ENCODE peak calls at places on chromosomes 5 and 9, in eight cellular contexts. One of them, this sample, is unnamed. For H3K36me3 and H3K4me1, the result is how much of the 10 kb centered on the place peaks cover.

GRCh38 chr5:108122701-108123100 is 259.2 kb downstream of the FBXL17 start:
- DNase-seq in SJSA1: no peak
- DNase-seq in GM23248: peak
- DNase-seq in cardiac muscle cell: no peak
- DNase-seq in lower lobe of right lung: no peak
- DNase-seq in mammary epithelial cell: no peak
- DNase-seq in thyroid gland: no peak
- DNase-seq in uterus: no peak
- DNase-seq in this sample: no peak

GRCh38 chr5:173643964-173644363 is 27.5 kb upstream of the BOD1 start:
- DNase-seq in SJSA1: no peak
- DNase-seq in lower lobe of right lung: no peak
- DNase-seq in uterus: peak
- DNase-seq in thyroid gland: peak
- DNase-seq in GM23248: no peak
- DNase-seq in cardiac muscle cell: peak
- DNase-seq in mammary epithelial cell: no peak
- DNase-seq in this sample: peak

GRCh38 chr5:31192442-31192841 is 1.0 kb upstream of the CDH6 start:
- DNase-seq in uterus: no peak
- DNase-seq in lower lobe of right lung: no peak
- DNase-seq in mammary epithelial cell: no peak
- DNase-seq in thyroid gland: no peak
- DNase-seq in cardiac muscle cell: no peak
- DNase-seq in GM23248: no peak
- DNase-seq in SJSA1: no peak
- DNase-seq in this sample: no peak

GRCh38 chr5:41763096-41763495 is 107.1 kb downstream of the OXCT1 start:
- DNase-seq in lower lobe of right lung: no peak
- DNase-seq in GM23248: peak
- DNase-seq in uterus: no peak
- DNase-seq in cardiac muscle cell: peak
- DNase-seq in SJSA1: no peak
- DNase-seq in mammary epithelial cell: peak
- DNase-seq in thyroid gland: no peak
- DNase-seq in this sample: no peak

GRCh38 chr5:43041669-43042175 is 1.6 kb upstream of the ANXA2R start:
- DNase-seq in uterus: peak
- DNase-seq in thyroid gland: peak
- DNase-seq in lower lobe of right lung: peak
- DNase-seq in mammary epithelial cell: peak
- DNase-seq in GM23248: peak
- DNase-seq in SJSA1: peak
- DNase-seq in cardiac muscle cell: peak
- DNase-seq in this sample: no peak

GRCh38 chr9:16154570-16155078 is 601.8 kb downstream of the CCDC171 start:
- DNase-seq in cardiac muscle cell: peak
- DNase-seq in SJSA1: no peak
- DNase-seq in uterus: no peak
- DNase-seq in mammary epithelial cell: no peak
- DNase-seq in GM23248: peak
- DNase-seq in thyroid gland: peak
- DNase-seq in lower lobe of right lung: no peak
- DNase-seq in this sample: peak

GRCh38 chr5:130011986-130012385 is 107.7 kb downstream of the CHSY3 start:
- DNase-seq in SJSA1: no peak
- DNase-seq in cardiac muscle cell: no peak
- DNase-seq in lower lobe of right lung: no peak
- DNase-seq in thyroid gland: no peak
- DNase-seq in mammary epithelial cell: no peak
- DNase-seq in GM23248: no peak
- DNase-seq in uterus: no peak
- DNase-seq in this sample: no peak

GRCh38 chr9:116605904-116606341 is 81.2 kb upstream of the TRIM32 start:
- DNase-seq in SJSA1: no peak
- DNase-seq in uterus: peak
- DNase-seq in lower lobe of right lung: no peak
- DNase-seq in mammary epithelial cell: no peak
- DNase-seq in GM23248: peak
- DNase-seq in thyroid gland: peak
- DNase-seq in cardiac muscle cell: peak
- DNase-seq in this sample: no peak

GRCh38 chr5:38078161-38078560 is 180.2 kb upstream of the EGFLAM start:
- DNase-seq in SJSA1: no peak
- DNase-seq in cardiac muscle cell: peak
- DNase-seq in GM23248: peak
- DNase-seq in lower lobe of right lung: no peak
- DNase-seq in mammary epithelial cell: peak
- DNase-seq in uterus: no peak
- DNase-seq in thyroid gland: no peak
- DNase-seq in this sample: no peak

GRCh38 chr5:110917161-110917875 is 154.2 kb upstream of the TSLP start:
- DNase-seq in GM23248: peak
- DNase-seq in SJSA1: no peak
- DNase-seq in uterus: no peak
- DNase-seq in lower lobe of right lung: no peak
- DNase-seq in mammary epithelial cell: no peak
- DNase-seq in thyroid gland: no peak
- DNase-seq in cardiac muscle cell: peak
- DNase-seq in this sample: no peak

GRCh38 chr5:180294401-180294800 is 2.5 kb upstream of the MAPK9 start:
- DNase-seq in mammary epithelial cell: no peak
- DNase-seq in SJSA1: no peak
- DNase-seq in uterus: no peak
- DNase-seq in thyroid gland: no peak
- DNase-seq in GM23248: no peak
- DNase-seq in lower lobe of right lung: no peak
- DNase-seq in cardiac muscle cell: no peak
- DNase-seq in this sample: no peak

GRCh38 chr5:66587771-66588170 is 8.4 kb upstream of the MAST4 start:
- DNase-seq in GM23248: no peak
- DNase-seq in uterus: no peak
- DNase-seq in cardiac muscle cell: no peak
- DNase-seq in SJSA1: no peak
- DNase-seq in mammary epithelial cell: no peak
- DNase-seq in lower lobe of right lung: no peak
- DNase-seq in thyroid gland: no peak
- DNase-seq in this sample: no peak

GRCh38 chr5:180832638-180833068 is 28.4 kb downstream of the ZFP62 start:
- DNase-seq in lower lobe of right lung: no peak
- DNase-seq in thyroid gland: no peak
- DNase-seq in SJSA1: no peak
- DNase-seq in mammary epithelial cell: no peak
- DNase-seq in cardiac muscle cell: no peak
- DNase-seq in uterus: no peak
- DNase-seq in GM23248: peak
- DNase-seq in this sample: no peak

GRCh38 chr5:81537905-81538535 is 144.1 kb upstream of the ACOT12 start:
- DNase-seq in lower lobe of right lung: no peak
- DNase-seq in mammary epithelial cell: no peak
- DNase-seq in uterus: no peak
- DNase-seq in GM23248: no peak
- DNase-seq in cardiac muscle cell: no peak
- DNase-seq in thyroid gland: no peak
- DNase-seq in SJSA1: no peak
- DNase-seq in this sample: no peak

GRCh38 chr5:84191296-84191695 is 193.4 kb downstream of the EDIL3 start:
- DNase-seq in lower lobe of right lung: no peak
- DNase-seq in uterus: no peak
- DNase-seq in GM23248: no peak
- DNase-seq in cardiac muscle cell: peak
- DNase-seq in thyroid gland: no peak
- DNase-seq in mammary epithelial cell: no peak
- DNase-seq in SJSA1: no peak
- DNase-seq in this sample: no peak

GRCh38 chr5:173535976-173536639 is 80.3 kb downstream of the BOD1 start:
- DNase-seq in thyroid gland: no peak
- DNase-seq in uterus: no peak
- DNase-seq in lower lobe of right lung: no peak
- DNase-seq in mammary epithelial cell: no peak
- DNase-seq in SJSA1: no peak
- DNase-seq in cardiac muscle cell: no peak
- DNase-seq in GM23248: peak
- DNase-seq in this sample: no peak

GRCh38 chr5:66551338-66551737 is 44.9 kb upstream of the MAST4 start:
- DNase-seq in thyroid gland: no peak
- DNase-seq in SJSA1: no peak
- DNase-seq in mammary epithelial cell: no peak
- DNase-seq in lower lobe of right lung: no peak
- DNase-seq in uterus: no peak
- DNase-seq in GM23248: no peak
- DNase-seq in cardiac muscle cell: no peak
- DNase-seq in this sample: no peak

GRCh38 chr9:136497916-136498695 is 15.3 kb upstream of the SEC16A start:
- DNase-seq in lower lobe of right lung: no peak
- DNase-seq in uterus: no peak
- DNase-seq in thyroid gland: no peak
- DNase-seq in SJSA1: no peak
- DNase-seq in mammary epithelial cell: no peak
- DNase-seq in cardiac muscle cell: no peak
- DNase-seq in GM23248: no peak
- DNase-seq in this sample: no peak
- H3K36me3 ChIP-seq in lower lobe of right lung: half or more
- H3K36me3 ChIP-seq in uterus: under half
- H3K36me3 ChIP-seq in thyroid gland: half or more
- H3K36me3 ChIP-seq in SJSA1: under half
- H3K36me3 ChIP-seq in mammary epithelial cell: under half
- H3K36me3 ChIP-seq in cardiac muscle cell: under half
- H3K36me3 ChIP-seq in GM23248: under half
- H3K36me3 ChIP-seq in this sample: half or more

DNA sequence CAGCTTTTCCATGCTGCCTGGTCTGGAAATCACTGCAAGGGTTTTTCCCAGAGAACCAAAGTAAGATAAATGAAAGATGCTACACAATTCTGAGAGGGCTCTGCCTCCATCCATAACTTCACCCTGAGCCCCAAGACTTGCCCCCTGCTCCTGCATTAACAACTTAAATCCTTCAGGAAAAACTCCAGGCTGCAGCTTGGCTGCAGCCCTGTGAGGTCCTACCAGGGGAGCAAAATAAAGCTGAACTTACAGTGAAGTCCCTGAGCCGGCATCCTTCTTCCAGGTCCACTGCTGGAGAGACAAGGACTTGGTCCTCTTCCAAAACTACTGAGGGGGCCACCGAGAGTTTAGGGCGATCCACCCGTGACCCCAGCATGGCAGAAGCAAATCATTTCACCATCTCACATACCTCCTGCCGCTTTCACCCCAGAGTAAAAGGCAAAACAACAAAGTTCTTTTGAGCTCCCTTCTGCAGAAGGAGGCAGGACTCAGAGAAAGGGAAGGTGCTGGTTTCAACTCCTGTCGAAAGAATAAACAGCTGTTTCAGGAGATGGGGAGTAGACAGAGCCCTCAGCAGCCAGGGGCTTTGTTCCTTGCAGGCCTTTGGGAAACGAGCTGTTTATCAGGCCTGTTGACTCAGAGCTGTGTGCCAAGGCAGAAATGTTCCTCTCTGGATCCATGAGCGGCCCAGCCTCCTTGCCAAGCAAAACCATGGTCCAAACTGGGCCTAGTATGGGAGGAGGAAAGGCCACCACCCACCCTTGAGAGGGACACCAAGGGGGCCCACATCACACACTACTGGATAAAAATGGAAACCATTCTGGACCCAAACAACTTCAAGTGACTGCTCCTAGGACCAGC is 20.6 kb downstream of the GGTA1 start:
- DNase-seq in cardiac muscle cell: peak
- DNase-seq in SJSA1: no peak
- DNase-seq in uterus: no peak
- DNase-seq in GM23248: no peak
- DNase-seq in thyroid gland: no peak
- DNase-seq in mammary epithelial cell: no peak
- DNase-seq in lower lobe of right lung: no peak
- DNase-seq in this sample: no peak
- H3K4me1 ChIP-seq in cardiac muscle cell: under half
- H3K4me1 ChIP-seq in SJSA1: under half
- H3K4me1 ChIP-seq in uterus: under half
- H3K4me1 ChIP-seq in GM23248: under half
- H3K4me1 ChIP-seq in thyroid gland: under half
- H3K4me1 ChIP-seq in mammary epithelial cell: under half
- H3K4me1 ChIP-seq in lower lobe of right lung: under half
- H3K4me1 ChIP-seq in this sample: under half

DNA sequence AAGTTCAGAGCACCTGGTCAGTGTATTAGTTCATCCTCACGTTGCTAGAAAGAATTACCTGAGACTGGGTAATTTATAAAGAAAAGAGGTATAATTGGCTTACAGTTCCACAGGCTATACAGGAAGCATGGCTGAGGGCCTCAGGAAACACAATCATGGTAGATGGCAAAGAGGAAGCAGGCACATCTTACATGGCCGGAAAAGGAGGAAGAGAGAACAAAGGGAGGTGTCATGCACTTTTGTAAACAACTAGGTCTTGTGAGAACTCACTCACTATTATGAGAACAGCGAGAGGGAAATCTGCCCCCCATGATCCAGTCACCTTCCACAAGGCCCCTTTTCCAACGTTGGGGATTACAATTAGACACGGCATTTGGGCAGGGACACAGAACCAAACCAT is 28.8 kb upstream of the CAVIN4 start:
- DNase-seq in SJSA1: no peak
- DNase-seq in uterus: no peak
- DNase-seq in thyroid gland: no peak
- DNase-seq in cardiac muscle cell: peak
- DNase-seq in lower lobe of right lung: no peak
- DNase-seq in GM23248: no peak
- DNase-seq in mammary epithelial cell: no peak
- DNase-seq in this sample: no peak
- H3K36me3 ChIP-seq in SJSA1: under half
- H3K36me3 ChIP-seq in uterus: under half
- H3K36me3 ChIP-seq in thyroid gland: under half
- H3K36me3 ChIP-seq in cardiac muscle cell: under half
- H3K36me3 ChIP-seq in lower lobe of right lung: under half
- H3K36me3 ChIP-seq in GM23248: under half
- H3K36me3 ChIP-seq in mammary epithelial cell: under half
- H3K36me3 ChIP-seq in this sample: half or more

GRCh38 chr5:102858221-102858620 is 103.1 kb downstream of the PAM start:
- DNase-seq in SJSA1: no peak
- DNase-seq in lower lobe of right lung: no peak
- DNase-seq in GM23248: peak
- DNase-seq in uterus: no peak
- DNase-seq in cardiac muscle cell: no peak
- DNase-seq in mammary epithelial cell: no peak
- DNase-seq in thyroid gland: no peak
- DNase-seq in this sample: no peak

GRCh38 chr5:102858808-102859207 is 103.7 kb downstream of the PAM start:
- DNase-seq in SJSA1: no peak
- DNase-seq in uterus: no peak
- DNase-seq in lower lobe of right lung: no peak
- DNase-seq in thyroid gland: no peak
- DNase-seq in cardiac muscle cell: peak
- DNase-seq in mammary epithelial cell: peak
- DNase-seq in GM23248: peak
- DNase-seq in this sample: no peak

GRCh38 chr5:102855684-102856373 is 100.7 kb downstream of the PAM start:
- DNase-seq in cardiac muscle cell: no peak
- DNase-seq in lower lobe of right lung: no peak
- DNase-seq in uterus: no peak
- DNase-seq in thyroid gland: no peak
- DNase-seq in mammary epithelial cell: no peak
- DNase-seq in GM23248: peak
- DNase-seq in SJSA1: no peak
- DNase-seq in this sample: no peak

GRCh38 chr5:102857090-102857818 is 102.1 kb downstream of the PAM start:
- DNase-seq in SJSA1: no peak
- DNase-seq in thyroid gland: no peak
- DNase-seq in mammary epithelial cell: no peak
- DNase-seq in uterus: peak
- DNase-seq in GM23248: peak
- DNase-seq in lower lobe of right lung: no peak
- DNase-seq in cardiac muscle cell: peak
- DNase-seq in this sample: no peak

GRCh38 chr5:102856374-102856748 is 101.3 kb downstream of the PAM start:
- DNase-seq in uterus: no peak
- DNase-seq in GM23248: peak
- DNase-seq in lower lobe of right lung: no peak
- DNase-seq in thyroid gland: no peak
- DNase-seq in cardiac muscle cell: peak
- DNase-seq in mammary epithelial cell: peak
- DNase-seq in SJSA1: no peak
- DNase-seq in this sample: no peak
- H3K4me1 ChIP-seq in uterus: under half
- H3K4me1 ChIP-seq in GM23248: half or more
- H3K4me1 ChIP-seq in lower lobe of right lung: under half
- H3K4me1 ChIP-seq in thyroid gland: under half
- H3K4me1 ChIP-seq in cardiac muscle cell: under half
- H3K4me1 ChIP-seq in mammary epithelial cell: under half
- H3K4me1 ChIP-seq in SJSA1: under half
- H3K4me1 ChIP-seq in this sample: under half